ENCODE peak calls at places on chromosomes 5 and 9, in five cellular contexts. G, S, E, M and U are unnamed samples.

GRCh38 chr5:98635631-98636030 is 137.8 kb upstream of the RGMB start:
- DNase-seq in G (no peak), S (no peak), E (no peak), M (no peak), U (no peak)

GRCh38 chr9:22052376-22052945 is 43.4 kb upstream of the CDKN2B start:
- DNase-seq in G (peak; percentile 38), S (no peak), E (no peak), M (no peak), U (peak; percentile 91)

GRCh38 chr9:38038307-38039089 is 30.5 kb downstream of the SHB start:
- DNase-seq in G (no peak), S (no peak), E (no peak), M (no peak), U (no peak)

GRCh38 chr5:39691993-39692392 is 267.2 kb upstream of the DAB2 start:
- DNase-seq in G (no peak), S (no peak), E (no peak), M (no peak), U (no peak)

GRCh38 chr9:78408388-78408787 is 111.5 kb downstream of the PSAT1 start:
- DNase-seq in G (no peak), S (no peak), E (no peak), M (no peak), U (no peak)

GRCh38 chr5:116068028-116068632 is 16.7 kb upstream of the COMMD10 start:
- DNase-seq in G (peak; percentile 62), S (no peak), E (no peak), M (no peak), U (peak; percentile 29)

GRCh38 chr5:111582962-111583669 is 70.8 kb upstream of the STARD4 start:
- DNase-seq in G (peak; percentile 70), S (no peak), E (no peak), M (no peak), U (peak; percentile 50)

GRCh38 chr9:715310-715709 is 126.2 kb upstream of the DMRT1 start:
- DNase-seq in G (no peak), S (no peak), E (no peak), M (no peak), U (no peak)

GRCh38 chr5:74325866-74326265 is 314.7 kb downstream of the ENC1 start:
- DNase-seq in G (no peak), S (no peak), E (no peak), M (no peak), U (no peak)

GRCh38 chr5:10546186-10546585 is 17.7 kb upstream of the ANKRD33B start:
- DNase-seq in G (no peak), S (no peak), E (no peak), M (no peak), U (no peak)

GRCh38 chr5:60961685-60962084 is 16.7 kb downstream of the NDUFAF2 start:
- DNase-seq in G (no peak), S (no peak), E (no peak), M (no peak), U (no peak)